ENCODE peak calls at places on chromosomes 6 and 20, in seven cellular contexts. One of them, this sample, is unnamed.

GRCh38 chr6:130765181-130765727 is 62.0 kb upstream of the SMLR1 start:
- DNase-seq in globus pallidus: no peak
- DNase-seq in fibroblast of the conjunctiva: no peak
- DNase-seq in T1000: no peak
- DNase-seq in T-helper 1 cell: no peak
- DNase-seq in NCI-H1694 treated with DMSO at 0.1 percent for 48 hours: no peak
- DNase-seq in NCI-H82: no peak
- DNase-seq in this sample: no peak

GRCh38 chr6:87822011-87822410 is 120.0 kb upstream of the AKIRIN2 start:
- DNase-seq in NCI-H82: no peak
- DNase-seq in T-helper 1 cell: no peak
- DNase-seq in globus pallidus: no peak
- DNase-seq in fibroblast of the conjunctiva: no peak
- DNase-seq in NCI-H1694 treated with DMSO at 0.1 percent for 48 hours: no peak
- DNase-seq in T1000: no peak
- DNase-seq in this sample: peak; percentile 8

GRCh38 chr20:49595811-49596545 is 28.0 kb upstream of the PTGIS start:
- DNase-seq in NCI-H1694 treated with DMSO at 0.1 percent for 48 hours: no peak
- DNase-seq in T1000: no peak
- DNase-seq in globus pallidus: no peak
- DNase-seq in fibroblast of the conjunctiva: peak; percentile 36
- DNase-seq in T-helper 1 cell: no peak
- DNase-seq in NCI-H82: no peak
- DNase-seq in this sample: no peak

GRCh38 chr6:30061766-30062458 is 847 bp downstream of the POLR1H start:
- DNase-seq in globus pallidus: no peak
- DNase-seq in T1000: no peak
- DNase-seq in NCI-H82: peak; percentile 69
- DNase-seq in T-helper 1 cell: no peak
- DNase-seq in NCI-H1694 treated with DMSO at 0.1 percent for 48 hours: no peak
- DNase-seq in fibroblast of the conjunctiva: no peak
- DNase-seq in this sample: no peak

GRCh38 chr6:163985710-163986109 is 571.2 kb downstream of the QKI start:
- DNase-seq in T1000: peak; percentile 70
- DNase-seq in fibroblast of the conjunctiva: no peak
- DNase-seq in globus pallidus: no peak
- DNase-seq in NCI-H82: no peak
- DNase-seq in T-helper 1 cell: no peak
- DNase-seq in NCI-H1694 treated with DMSO at 0.1 percent for 48 hours: no peak
- DNase-seq in this sample: no peak

GRCh38 chr20:40525356-40525755 is 163.7 kb downstream of the MAFB start:
- DNase-seq in fibroblast of the conjunctiva: no peak
- DNase-seq in NCI-H1694 treated with DMSO at 0.1 percent for 48 hours: no peak
- DNase-seq in NCI-H82: no peak
- DNase-seq in globus pallidus: no peak
- DNase-seq in T-helper 1 cell: no peak
- DNase-seq in T1000: peak; percentile 28
- DNase-seq in this sample: no peak

GRCh38 chr6:28203201-28203600 is 21.9 kb upstream of the ZSCAN9 start:
- DNase-seq in NCI-H82: peak; percentile 57
- DNase-seq in T1000: no peak
- DNase-seq in T-helper 1 cell: no peak
- DNase-seq in globus pallidus: no peak
- DNase-seq in fibroblast of the conjunctiva: no peak
- DNase-seq in NCI-H1694 treated with DMSO at 0.1 percent for 48 hours: no peak
- DNase-seq in this sample: no peak

GRCh38 chr20:48850681-48851299 is 23.0 kb upstream of the PREX1 start:
- DNase-seq in NCI-H1694 treated with DMSO at 0.1 percent for 48 hours: no peak
- DNase-seq in fibroblast of the conjunctiva: no peak
- DNase-seq in globus pallidus: no peak
- DNase-seq in T1000: no peak
- DNase-seq in T-helper 1 cell: no peak
- DNase-seq in NCI-H82: no peak
- DNase-seq in this sample: no peak

GRCh38 chr6:152634773-152635172 is 2.4 kb downstream of the SYNE1 start:
- DNase-seq in T1000: no peak
- DNase-seq in globus pallidus: no peak
- DNase-seq in NCI-H82: no peak
- DNase-seq in NCI-H1694 treated with DMSO at 0.1 percent for 48 hours: no peak
- DNase-seq in fibroblast of the conjunctiva: no peak
- DNase-seq in T-helper 1 cell: no peak
- DNase-seq in this sample: no peak

GRCh38 chr20:12970372-12970821 is 38.4 kb upstream of the SPTLC3 start:
- DNase-seq in NCI-H82: peak; percentile 46
- DNase-seq in globus pallidus: no peak
- DNase-seq in fibroblast of the conjunctiva: peak; percentile 35
- DNase-seq in NCI-H1694 treated with DMSO at 0.1 percent for 48 hours: peak; percentile 24
- DNase-seq in T-helper 1 cell: no peak
- DNase-seq in T1000: peak; percentile 44
- DNase-seq in this sample: peak; percentile 17

GRCh38 chr6:34169897-34170296 is 24.0 kb upstream of the GRM4 start:
- DNase-seq in NCI-H1694 treated with DMSO at 0.1 percent for 48 hours: no peak
- DNase-seq in T1000: no peak
- DNase-seq in T-helper 1 cell: no peak
- DNase-seq in globus pallidus: no peak
- DNase-seq in NCI-H82: no peak
- DNase-seq in fibroblast of the conjunctiva: no peak
- DNase-seq in this sample: no peak

GRCh38 chr6:166772518-166772917 is 145.5 kb upstream of the RPS6KA2 start:
- DNase-seq in NCI-H82: peak; percentile 11
- DNase-seq in fibroblast of the conjunctiva: no peak
- DNase-seq in T-helper 1 cell: no peak
- DNase-seq in T1000: no peak
- DNase-seq in globus pallidus: no peak
- DNase-seq in NCI-H1694 treated with DMSO at 0.1 percent for 48 hours: no peak
- DNase-seq in this sample: peak; percentile 43

GRCh38 chr20:38617011-38617829 is 15.6 kb downstream of the ARHGAP40 start:
- DNase-seq in NCI-H1694 treated with DMSO at 0.1 percent for 48 hours: no peak
- DNase-seq in fibroblast of the conjunctiva: no peak
- DNase-seq in NCI-H82: no peak
- DNase-seq in T-helper 1 cell: no peak
- DNase-seq in T1000: no peak
- DNase-seq in globus pallidus: no peak
- DNase-seq in this sample: no peak

GRCh38 chr20:35360033-35360432 is 51.7 kb downstream of the UQCC1 start:
- DNase-seq in T-helper 1 cell: no peak
- DNase-seq in fibroblast of the conjunctiva: no peak
- DNase-seq in T1000: no peak
- DNase-seq in NCI-H82: no peak
- DNase-seq in globus pallidus: no peak
- DNase-seq in NCI-H1694 treated with DMSO at 0.1 percent for 48 hours: no peak
- DNase-seq in this sample: no peak

GRCh38 chr6:150176659-150177058 is 33.8 kb downstream of the PPP1R14C start:
- DNase-seq in globus pallidus: no peak
- DNase-seq in fibroblast of the conjunctiva: no peak
- DNase-seq in T1000: no peak
- DNase-seq in NCI-H82: no peak
- DNase-seq in T-helper 1 cell: no peak
- DNase-seq in NCI-H1694 treated with DMSO at 0.1 percent for 48 hours: no peak
- DNase-seq in this sample: no peak

GRCh38 chr6:28943557-28944411 is 20.0 kb upstream of the TRIM27 start:
- DNase-seq in T1000: peak; percentile 56
- DNase-seq in globus pallidus: peak; percentile 75
- DNase-seq in NCI-H82: peak; percentile 95
- DNase-seq in T-helper 1 cell: no peak
- DNase-seq in NCI-H1694 treated with DMSO at 0.1 percent for 48 hours: peak; percentile 74
- DNase-seq in fibroblast of the conjunctiva: peak; percentile 66
- DNase-seq in this sample: peak; percentile 69

GRCh38 chr6:52284131-52284459 is 447 bp downstream of the MCM3 start:
- DNase-seq in NCI-H1694 treated with DMSO at 0.1 percent for 48 hours: peak; percentile 39
- DNase-seq in globus pallidus: no peak
- DNase-seq in T-helper 1 cell: no peak
- DNase-seq in T1000: no peak
- DNase-seq in fibroblast of the conjunctiva: no peak
- DNase-seq in NCI-H82: peak; percentile 88
- DNase-seq in this sample: peak; percentile 63

GRCh38 chr6:106116125-106116524 is 30.0 kb downstream of the PRDM1 start:
- DNase-seq in NCI-H1694 treated with DMSO at 0.1 percent for 48 hours: no peak
- DNase-seq in T1000: no peak
- DNase-seq in NCI-H82: no peak
- DNase-seq in globus pallidus: peak; percentile 89
- DNase-seq in T-helper 1 cell: no peak
- DNase-seq in fibroblast of the conjunctiva: no peak
- DNase-seq in this sample: no peak

GRCh38 chr6:35264550-35265274 is 5.2 kb downstream of the ZNF76 start:
- DNase-seq in T1000: no peak
- DNase-seq in NCI-H82: no peak
- DNase-seq in NCI-H1694 treated with DMSO at 0.1 percent for 48 hours: no peak
- DNase-seq in T-helper 1 cell: no peak
- DNase-seq in fibroblast of the conjunctiva: no peak
- DNase-seq in globus pallidus: no peak
- DNase-seq in this sample: no peak

GRCh38 chr6:23073851-23074250 is 504.5 kb downstream of the HDGFL1 start:
- DNase-seq in globus pallidus: no peak
- DNase-seq in T-helper 1 cell: no peak
- DNase-seq in NCI-H1694 treated with DMSO at 0.1 percent for 48 hours: no peak
- DNase-seq in fibroblast of the conjunctiva: no peak
- DNase-seq in NCI-H82: no peak
- DNase-seq in T1000: no peak
- DNase-seq in this sample: no peak

GRCh38 chr6:108348655-108349349 is 53.9 kb downstream of the AFG1L start:
- DNase-seq in fibroblast of the conjunctiva: no peak
- DNase-seq in NCI-H82: no peak
- DNase-seq in T-helper 1 cell: no peak
- DNase-seq in globus pallidus: no peak
- DNase-seq in T1000: no peak
- DNase-seq in NCI-H1694 treated with DMSO at 0.1 percent for 48 hours: no peak
- DNase-seq in this sample: no peak

GRCh38 chr6:139855741-139856206 is 481.3 kb upstream of the CITED2 start:
- DNase-seq in NCI-H1694 treated with DMSO at 0.1 percent for 48 hours: no peak
- DNase-seq in fibroblast of the conjunctiva: no peak
- DNase-seq in NCI-H82: peak; percentile 14
- DNase-seq in T1000: no peak
- DNase-seq in T-helper 1 cell: no peak
- DNase-seq in globus pallidus: no peak
- DNase-seq in this sample: no peak

GRCh38 chr20:61643631-61644386 is 391.7 kb downstream of the CDH4 start:
- DNase-seq in fibroblast of the conjunctiva: no peak
- DNase-seq in NCI-H82: no peak
- DNase-seq in globus pallidus: no peak
- DNase-seq in NCI-H1694 treated with DMSO at 0.1 percent for 48 hours: no peak
- DNase-seq in T-helper 1 cell: no peak
- DNase-seq in T1000: no peak
- DNase-seq in this sample: no peak

GRCh38 chr6:155185544-155185943 is 78.3 kb upstream of the CLDN20 start:
- DNase-seq in globus pallidus: no peak
- DNase-seq in T-helper 1 cell: no peak
- DNase-seq in NCI-H1694 treated with DMSO at 0.1 percent for 48 hours: no peak
- DNase-seq in NCI-H82: peak; percentile 73
- DNase-seq in T1000: no peak
- DNase-seq in fibroblast of the conjunctiva: peak; percentile 8
- DNase-seq in this sample: no peak

GRCh38 chr6:144712541-144712940 is 427.4 kb downstream of the UTRN start:
- DNase-seq in NCI-H82: no peak
- DNase-seq in T-helper 1 cell: no peak
- DNase-seq in globus pallidus: no peak
- DNase-seq in T1000: no peak
- DNase-seq in NCI-H1694 treated with DMSO at 0.1 percent for 48 hours: no peak
- DNase-seq in fibroblast of the conjunctiva: no peak
- DNase-seq in this sample: no peak

GRCh38 chr20:47854687-47855212 is 69.5 kb upstream of the SULF2 start:
- DNase-seq in T-helper 1 cell: no peak
- DNase-seq in globus pallidus: no peak
- DNase-seq in NCI-H82: peak; percentile 85
- DNase-seq in NCI-H1694 treated with DMSO at 0.1 percent for 48 hours: peak; percentile 41
- DNase-seq in fibroblast of the conjunctiva: peak; percentile 24
- DNase-seq in T1000: no peak
- DNase-seq in this sample: peak; percentile 24

This sample was measured in NCI-H524.